ENCODE peak calls at places on chromosomes 4 and X, in four cellular contexts. One of them, this sample, is unnamed.

GRCh38 chrX:39613508-39613921 is 484.2 kb downstream of the BCOR start:
- DNase-seq in K562: no peak
- DNase-seq in WTC11: peak
- DNase-seq in HepG2: no peak
- DNase-seq in this sample: peak

GRCh38 chr4:17068396-17068795 is 170.0 kb upstream of the LDB2 start:
- DNase-seq in WTC11: no peak
- DNase-seq in K562: no peak
- DNase-seq in HepG2: no peak
- DNase-seq in this sample: no peak

GRCh38 chr4:181991374-181991773 is 251.8 kb upstream of the TENM3 start:
- DNase-seq in K562: no peak
- DNase-seq in HepG2: no peak
- DNase-seq in WTC11: no peak
- DNase-seq in this sample: no peak

GRCh38 chrX:124467202-124467601 is 120.8 kb downstream of the SH2D1A start:
- DNase-seq in WTC11: no peak
- DNase-seq in HepG2: no peak
- DNase-seq in K562: no peak
- DNase-seq in this sample: no peak

GRCh38 chr4:19580090-19580489 is 671.6 kb upstream of the SLIT2 start:
- DNase-seq in HepG2: no peak
- DNase-seq in K562: no peak
- DNase-seq in WTC11: no peak
- DNase-seq in this sample: no peak

GRCh38 chr4:88162636-88163035 is 4.2 kb upstream of the ABCG2 start:
- DNase-seq in HepG2: peak
- DNase-seq in WTC11: no peak
- DNase-seq in K562: no peak
- DNase-seq in this sample: no peak

GRCh38 chr4:63670735-63671134 is 738.5 kb downstream of the TECRL start:
- DNase-seq in K562: no peak
- DNase-seq in WTC11: no peak
- DNase-seq in HepG2: no peak
- DNase-seq in this sample: no peak

GRCh38 chr4:151276787-151277557 is at the start of gene PRSS48:
- DNase-seq in HepG2: peak
- DNase-seq in WTC11: peak
- DNase-seq in K562: peak
- DNase-seq in this sample: peak

GRCh38 chrX:111386884-111387283 is 25.1 kb downstream of the DCX start:
- DNase-seq in WTC11: no peak
- DNase-seq in K562: no peak
- DNase-seq in HepG2: no peak
- DNase-seq in this sample: no peak

GRCh38 chr4:34939073-34939472 is 1305.2 kb downstream of the ARAP2 start:
- DNase-seq in WTC11: no peak
- DNase-seq in HepG2: no peak
- DNase-seq in K562: no peak
- DNase-seq in this sample: no peak

GRCh38 chr4:112751447-112751846 is 114.5 kb downstream of the LARP7 start:
- DNase-seq in HepG2: no peak
- DNase-seq in WTC11: no peak
- DNase-seq in K562: no peak
- DNase-seq in this sample: no peak

GRCh38 chr4:8228319-8229250 is 29.5 kb downstream of the SH3TC1 start:
- DNase-seq in HepG2: no peak
- DNase-seq in WTC11: no peak
- DNase-seq in K562: peak
- DNase-seq in this sample: no peak

GRCh38 chrX:134172588-134173259 is 64.3 kb upstream of the CCDC160 start:
- DNase-seq in HepG2: no peak
- DNase-seq in WTC11: no peak
- DNase-seq in K562: no peak
- DNase-seq in this sample: peak

GRCh38 chr4:87011340-87012034 is 76.7 kb downstream of the AFF1 start:
- DNase-seq in WTC11: no peak
- DNase-seq in K562: no peak
- DNase-seq in HepG2: no peak
- DNase-seq in this sample: no peak

GRCh38 chr4:86569103-86569870 is 24.8 kb upstream of the PTPN13 start:
- DNase-seq in K562: no peak
- DNase-seq in WTC11: no peak
- DNase-seq in HepG2: no peak
- DNase-seq in this sample: no peak

GRCh38 chr4:18389118-18389517 is 367.6 kb upstream of the LCORL start:
- DNase-seq in K562: no peak
- DNase-seq in HepG2: no peak
- DNase-seq in WTC11: no peak
- DNase-seq in this sample: no peak

GRCh38 chrX:133923113-133923512 is 62.3 kb downstream of the GPC3 start:
- DNase-seq in WTC11: no peak
- DNase-seq in K562: no peak
- DNase-seq in HepG2: no peak
- DNase-seq in this sample: no peak

GRCh38 chr4:143700060-143700419 is 435 bp downstream of the FREM3 start:
- DNase-seq in HepG2: no peak
- DNase-seq in WTC11: peak
- DNase-seq in K562: no peak
- DNase-seq in this sample: peak

GRCh38 chr4:125591290-125591689 is 276.5 kb downstream of the FAT4 start:
- DNase-seq in WTC11: no peak
- DNase-seq in HepG2: no peak
- DNase-seq in K562: no peak
- DNase-seq in this sample: no peak

GRCh38 chrX:131729295-131729694 is 185.4 kb downstream of the OR13H1 start:
- DNase-seq in HepG2: no peak
- DNase-seq in K562: no peak
- DNase-seq in WTC11: no peak
- DNase-seq in this sample: peak

GRCh38 chr4:72076562-72076961 is 44.8 kb downstream of the NPFFR2 start:
- DNase-seq in HepG2: no peak
- DNase-seq in K562: no peak
- DNase-seq in WTC11: no peak
- DNase-seq in this sample: no peak

GRCh38 chr4:153905231-153905630 is 116.3 kb upstream of the SFRP2 start:
- DNase-seq in K562: no peak
- DNase-seq in WTC11: no peak
- DNase-seq in HepG2: no peak
- DNase-seq in this sample: no peak

GRCh38 chrX:148381603-148382002 is 118.8 kb upstream of the AFF2 start:
- DNase-seq in HepG2: no peak
- DNase-seq in K562: no peak
- DNase-seq in WTC11: no peak
- DNase-seq in this sample: no peak

GRCh38 chr4:80268081-80268823 is 1.8 kb downstream of the FGF5 start:
- DNase-seq in WTC11: peak
- DNase-seq in K562: no peak
- DNase-seq in HepG2: no peak
- DNase-seq in this sample: peak

GRCh38 chr4:73487233-73487632 is 5.7 kb downstream of the AFM start:
- DNase-seq in WTC11: no peak
- DNase-seq in K562: no peak
- DNase-seq in HepG2: no peak
- DNase-seq in this sample: no peak

GRCh38 chrX:25858273-25858880 is 279.8 kb upstream of the MAGEB18 start:
- DNase-seq in HepG2: no peak
- DNase-seq in K562: no peak
- DNase-seq in WTC11: no peak
- DNase-seq in this sample: no peak

GRCh38 chr4:182825786-182826185 is 91.4 kb downstream of the DCTD start:
- DNase-seq in HepG2: no peak
- DNase-seq in K562: no peak
- DNase-seq in WTC11: no peak
- DNase-seq in this sample: no peak

GRCh38 chr4:169952236-169953088 is 73.7 kb downstream of the MFAP3L start:
- DNase-seq in K562: no peak
- DNase-seq in WTC11: no peak
- DNase-seq in HepG2: no peak
- DNase-seq in this sample: no peak

GRCh38 chrX:30023451-30023850 is 191.9 kb upstream of the MAGEB2 start:
- DNase-seq in WTC11: no peak
- DNase-seq in HepG2: no peak
- DNase-seq in K562: no peak
- DNase-seq in this sample: no peak

GRCh38 chr4:164977243-164978164 is at the start of gene TRIM61:
- DNase-seq in K562: no peak
- DNase-seq in WTC11: peak
- DNase-seq in HepG2: no peak
- DNase-seq in this sample: peak

GRCh38 chr4:504076-504475 is 5.1 kb downstream of the PIGG start:
- DNase-seq in K562: no peak
- DNase-seq in WTC11: no peak
- DNase-seq in HepG2: no peak
- DNase-seq in this sample: no peak

GRCh38 chrX:10486373-10486772 is 134.0 kb downstream of the MID1 start:
- DNase-seq in K562: no peak
- DNase-seq in HepG2: no peak
- DNase-seq in WTC11: no peak
- DNase-seq in this sample: no peak

GRCh38 chrX:43753637-43754036 is 97.5 kb downstream of the MAOA start:
- DNase-seq in WTC11: no peak
- DNase-seq in HepG2: no peak
- DNase-seq in K562: no peak
- DNase-seq in this sample: no peak

GRCh38 chr4:124907881-124908280 is 195.3 kb upstream of the ANKRD50 start:
- DNase-seq in HepG2: no peak
- DNase-seq in WTC11: no peak
- DNase-seq in K562: no peak
- DNase-seq in this sample: no peak

GRCh38 chr4:30789219-30789671 is 69.1 kb downstream of the PCDH7 start:
- DNase-seq in K562: no peak
- DNase-seq in WTC11: no peak
- DNase-seq in HepG2: no peak
- DNase-seq in this sample: no peak

GRCh38 chrX:135707880-135708279 is 5.6 kb upstream of the CT45A1 start:
- DNase-seq in WTC11: peak
- DNase-seq in HepG2: peak
- DNase-seq in K562: peak
- DNase-seq in this sample: peak

GRCh38 chr4:7985891-7986441 is 46.3 kb upstream of the AFAP1 start:
- DNase-seq in K562: no peak
- DNase-seq in WTC11: no peak
- DNase-seq in HepG2: peak
- DNase-seq in this sample: no peak

GRCh38 chr4:40214038-40214437 is 17.2 kb downstream of the RHOH start:
- DNase-seq in HepG2: no peak
- DNase-seq in K562: no peak
- DNase-seq in WTC11: no peak
- DNase-seq in this sample: no peak

GRCh38 chr4:82371398-82371972 is 2.3 kb downstream of the HNRNPD start:
- DNase-seq in WTC11: no peak
- DNase-seq in HepG2: no peak
- DNase-seq in K562: peak
- DNase-seq in this sample: peak

DNA sequence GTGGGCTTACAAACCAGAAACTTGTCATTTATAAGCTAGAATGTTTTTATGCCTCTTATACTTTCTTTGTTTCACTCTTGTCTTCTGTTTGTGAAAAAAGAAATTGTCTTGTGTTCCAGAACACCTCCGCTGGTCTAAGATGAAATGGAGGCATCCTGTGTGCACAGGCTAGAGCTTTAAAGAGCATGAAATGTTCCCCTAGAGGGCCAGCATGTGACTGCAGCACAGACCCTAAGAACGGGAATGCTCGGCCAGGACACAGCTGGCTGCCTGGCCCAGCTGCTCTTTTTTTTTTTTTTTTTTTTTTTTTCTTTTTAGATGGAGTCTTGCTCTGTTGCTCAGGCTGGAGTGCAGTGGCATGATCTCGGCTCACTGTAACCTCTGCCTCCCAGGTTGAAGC is 33.6 kb downstream of the SETD7 start:
- DNase-seq in HepG2: peak
- DNase-seq in K562: no peak
- DNase-seq in WTC11: no peak
- DNase-seq in this sample: no peak
- TF ChIP-seq FOXJ3 in HepG2: no peak
- TF ChIP-seq FOXJ3 in K562: no peak
- TF ChIP-seq FOXJ3 in WTC11: no peak
- TF ChIP-seq FOXJ3 in this sample: no peak

GRCh38 chr4:108498925-108499324 is 121.5 kb upstream of the RPL34 start:
- DNase-seq in HepG2: no peak
- DNase-seq in WTC11: no peak
- DNase-seq in K562: no peak
- DNase-seq in this sample: no peak

GRCh38 chr4:108502366-108502765 is 118.0 kb upstream of the RPL34 start:
- DNase-seq in K562: no peak
- DNase-seq in HepG2: no peak
- DNase-seq in WTC11: no peak
- DNase-seq in this sample: no peak
- TF ChIP-seq FOXJ3 in K562: no peak
- TF ChIP-seq FOXJ3 in HepG2: no peak
- TF ChIP-seq FOXJ3 in WTC11: no peak
- TF ChIP-seq FOXJ3 in this sample: no peak

GRCh38 chr4:2469192-2469984 is 482 bp downstream of the RNF4 start:
- DNase-seq in K562: peak
- DNase-seq in WTC11: peak
- DNase-seq in HepG2: no peak
- DNase-seq in this sample: peak
- TF ChIP-seq FOXJ3 in K562: no peak
- TF ChIP-seq FOXJ3 in WTC11: no peak
- TF ChIP-seq FOXJ3 in HepG2: no peak
- TF ChIP-seq FOXJ3 in this sample: no peak

GRCh38 chr4:105620640-105621323 is 68.4 kb downstream of the ARHGEF38 start:
- DNase-seq in K562: no peak
- DNase-seq in WTC11: no peak
- DNase-seq in HepG2: no peak
- DNase-seq in this sample: no peak
- TF ChIP-seq FOXJ3 in K562: no peak
- TF ChIP-seq FOXJ3 in WTC11: no peak
- TF ChIP-seq FOXJ3 in HepG2: no peak
- TF ChIP-seq FOXJ3 in this sample: no peak

GRCh38 chr4:75919914-75920313 is 17.7 kb upstream of the PPEF2 start:
- DNase-seq in HepG2: no peak
- DNase-seq in WTC11: no peak
- DNase-seq in K562: no peak
- DNase-seq in this sample: no peak
- TF ChIP-seq FOXJ3 in HepG2: no peak
- TF ChIP-seq FOXJ3 in WTC11: no peak
- TF ChIP-seq FOXJ3 in K562: no peak
- TF ChIP-seq FOXJ3 in this sample: no peak

GRCh38 chrX:40663078-40663740 is 15.8 kb upstream of the CXorf38 start:
- DNase-seq in WTC11: no peak
- DNase-seq in HepG2: no peak
- DNase-seq in K562: no peak
- DNase-seq in this sample: no peak
- TF ChIP-seq FOXJ3 in WTC11: no peak
- TF ChIP-seq FOXJ3 in HepG2: no peak
- TF ChIP-seq FOXJ3 in K562: no peak
- TF ChIP-seq FOXJ3 in this sample: no peak